ENCODE peak calls at places on chromosome 3, in ten cellular contexts. M is Peyer's patch, A is Caco-2, I is breast epithelium, S is left cardiac atrium, Y is stromal cell of bone marrow, H is HepG2, P is NAMALWA, C is AG10803, O is mammary epithelial cell. G is an unnamed sample.

GRCh38 chr3:139537325-139537724 is 2.2 kb downstream of the RBP1 start:
- DNase-seq in M (no peak), A (no peak), I (no peak), S (no peak), Y (no peak), H (peak), P (no peak), C (peak), O (peak), G (peak)

GRCh38 chr3:74329087-74329486 is 285.4 kb downstream of the CNTN3 start:
- DNase-seq in M (no peak), A (no peak), I (no peak), S (no peak), Y (no peak), H (no peak), P (no peak), C (no peak), O (no peak), G (no peak)

GRCh38 chr3:148739720-148740119 is 42.0 kb downstream of the AGTR1 start:
- DNase-seq in M (no peak), A (no peak), I (no peak), S (no peak), Y (no peak), H (no peak), P (no peak), C (no peak), O (no peak), G (no peak)

GRCh38 chr3:99534951-99535704 is 103.3 kb upstream of the COL8A1 start:
- DNase-seq in M (no peak), A (no peak), I (no peak), S (no peak), Y (peak), H (no peak), P (no peak), C (peak), O (peak), G (no peak)

GRCh38 chr3:70431906-70432305 is 119.5 kb upstream of the MDFIC2 start:
- DNase-seq in M (no peak), A (no peak), I (no peak), S (no peak), Y (no peak), H (no peak), P (no peak), C (no peak), O (no peak), G (no peak)

GRCh38 chr3:143974877-143975238 is 3.2 kb downstream of the DIPK2A start:
- DNase-seq in M (no peak), A (no peak), I (no peak), S (no peak), Y (no peak), H (no peak), P (peak), C (no peak), O (peak), G (no peak)

GRCh38 chr3:4675704-4676103 is 182.6 kb downstream of the ITPR1 start:
- DNase-seq in M (no peak), A (no peak), I (no peak), S (no peak), Y (no peak), H (no peak), P (no peak), C (no peak), O (no peak), G (no peak)

GRCh38 chr3:123930426-123930825 is 30.6 kb downstream of the CCDC14 start:
- DNase-seq in M (no peak), A (no peak), I (no peak), S (no peak), Y (peak), H (no peak), P (no peak), C (peak), O (no peak), G (no peak)

GRCh38 chr3:47098910-47099309 is 65.0 kb downstream of the SETD2 start:
- DNase-seq in M (no peak), A (no peak), I (no peak), S (no peak), Y (no peak), H (no peak), P (no peak), C (peak), O (no peak), G (no peak)

GRCh38 chr3:28077566-28077965 is 163.9 kb upstream of the CMC1 start:
- DNase-seq in M (no peak), A (no peak), I (no peak), S (peak), Y (peak), H (peak), P (no peak), C (peak), O (peak), G (peak)

GRCh38 chr3:35814531-35814930 is 175.2 kb downstream of the ARPP21 start:
- DNase-seq in M (no peak), A (no peak), I (no peak), S (no peak), Y (no peak), H (no peak), P (no peak), C (no peak), O (no peak), G (no peak)

GRCh38 chr3:53161345-53161819 is 373 bp downstream of the PRKCD start:
- DNase-seq in M (no peak), A (peak), I (no peak), S (no peak), Y (no peak), H (no peak), P (no peak), C (no peak), O (no peak), G (peak)

GRCh38 chr3:51719413-51720025 is 12.7 kb downstream of the GRM2 start:
- DNase-seq in M (no peak), A (no peak), I (no peak), S (no peak), Y (no peak), H (no peak), P (no peak), C (no peak), O (no peak), G (no peak)

GRCh38 chr3:33202581-33203457 is 15.8 kb downstream of the SUSD5 start:
- DNase-seq in M (no peak), A (no peak), I (peak), S (no peak), Y (no peak), H (no peak), P (no peak), C (no peak), O (no peak), G (no peak)

GRCh38 chr3:66372681-66373350 is 128.0 kb downstream of the LRIG1 start:
- DNase-seq in M (no peak), A (peak), I (no peak), S (peak), Y (no peak), H (peak), P (peak), C (no peak), O (no peak), G (no peak)

GRCh38 chr3:181610083-181610972 is 101.4 kb upstream of the SOX2 start:
- DNase-seq in M (no peak), A (no peak), I (no peak), S (no peak), Y (no peak), H (no peak), P (no peak), C (no peak), O (no peak), G (no peak)

G was measured in uterus.